ENCODE peak calls at places on chromosomes 6 and 20, in five cellular contexts. One of them, this sample, is unnamed.

GRCh38 chr6:112058243-112058642 is 4.3 kb downstream of the CCN6 start:
- DNase-seq in fibroblast of mammary gland: no peak
- DNase-seq in lower lobe of right lung: no peak
- DNase-seq in fibroblast of pulmonary artery: no peak
- DNase-seq in Karpas-422: no peak
- DNase-seq in this sample: no peak

GRCh38 chr20:47941869-47942268 is 156.6 kb upstream of the SULF2 start:
- DNase-seq in fibroblast of mammary gland: no peak
- DNase-seq in lower lobe of right lung: no peak
- DNase-seq in fibroblast of pulmonary artery: no peak
- DNase-seq in Karpas-422: no peak
- DNase-seq in this sample: no peak

GRCh38 chr6:165231581-165232276 is 77.7 kb downstream of the C6orf118 start:
- DNase-seq in fibroblast of mammary gland: peak
- DNase-seq in lower lobe of right lung: no peak
- DNase-seq in fibroblast of pulmonary artery: peak
- DNase-seq in Karpas-422: peak
- DNase-seq in this sample: peak

GRCh38 chr20:46270977-46271744 is 37.1 kb downstream of the CDH22 start:
- DNase-seq in fibroblast of mammary gland: no peak
- DNase-seq in lower lobe of right lung: no peak
- DNase-seq in fibroblast of pulmonary artery: no peak
- DNase-seq in Karpas-422: no peak
- DNase-seq in this sample: no peak

GRCh38 chr6:135939216-135939610 is 87.7 kb downstream of the PDE7B start:
- DNase-seq in fibroblast of mammary gland: peak
- DNase-seq in lower lobe of right lung: no peak
- DNase-seq in fibroblast of pulmonary artery: no peak
- DNase-seq in Karpas-422: no peak
- DNase-seq in this sample: no peak

GRCh38 chr20:63059684-63060056 is 52.9 kb upstream of the BHLHE23 start:
- DNase-seq in fibroblast of mammary gland: no peak
- DNase-seq in lower lobe of right lung: peak
- DNase-seq in fibroblast of pulmonary artery: no peak
- DNase-seq in Karpas-422: no peak
- DNase-seq in this sample: no peak

GRCh38 chr6:78954740-78955139 is 87.4 kb downstream of the IRAK1BP1 start:
- DNase-seq in fibroblast of mammary gland: no peak
- DNase-seq in lower lobe of right lung: no peak
- DNase-seq in fibroblast of pulmonary artery: no peak
- DNase-seq in Karpas-422: no peak
- DNase-seq in this sample: no peak

GRCh38 chr6:4460595-4461475 is 315.4 kb upstream of the CDYL start:
- DNase-seq in fibroblast of mammary gland: peak
- DNase-seq in lower lobe of right lung: no peak
- DNase-seq in fibroblast of pulmonary artery: peak
- DNase-seq in Karpas-422: no peak
- DNase-seq in this sample: no peak

GRCh38 chr6:166957087-166957804 is 896 bp upstream of the RNASET2 start:
- DNase-seq in fibroblast of mammary gland: no peak
- DNase-seq in lower lobe of right lung: peak
- DNase-seq in fibroblast of pulmonary artery: no peak
- DNase-seq in Karpas-422: peak
- DNase-seq in this sample: no peak

GRCh38 chr6:46015119-46015968 is at the start of gene CLIC5:
- DNase-seq in fibroblast of mammary gland: no peak
- DNase-seq in lower lobe of right lung: peak
- DNase-seq in fibroblast of pulmonary artery: no peak
- DNase-seq in Karpas-422: no peak
- DNase-seq in this sample: peak

GRCh38 chr6:155186052-155186658 is 77.7 kb upstream of the CLDN20 start:
- DNase-seq in fibroblast of mammary gland: peak
- DNase-seq in lower lobe of right lung: no peak
- DNase-seq in fibroblast of pulmonary artery: no peak
- DNase-seq in Karpas-422: no peak
- DNase-seq in this sample: no peak

GRCh38 chr6:10396775-10397174 is 18.1 kb downstream of the TFAP2A start:
- DNase-seq in fibroblast of mammary gland: no peak
- DNase-seq in lower lobe of right lung: no peak
- DNase-seq in fibroblast of pulmonary artery: no peak
- DNase-seq in Karpas-422: no peak
- DNase-seq in this sample: no peak

GRCh38 chr20:2520617-2521016 is 11.9 kb upstream of the ZNF343 start:
- DNase-seq in fibroblast of mammary gland: no peak
- DNase-seq in lower lobe of right lung: no peak
- DNase-seq in fibroblast of pulmonary artery: no peak
- DNase-seq in Karpas-422: no peak
- DNase-seq in this sample: no peak

GRCh38 chr20:2299301-2299700 is 3.5 kb downstream of the TGM3 start:
- DNase-seq in fibroblast of mammary gland: no peak
- DNase-seq in lower lobe of right lung: peak
- DNase-seq in fibroblast of pulmonary artery: no peak
- DNase-seq in Karpas-422: no peak
- DNase-seq in this sample: no peak

GRCh38 chr20:22583773-22584629 is at the start of gene FOXA2:
- DNase-seq in fibroblast of mammary gland: no peak
- DNase-seq in lower lobe of right lung: peak
- DNase-seq in fibroblast of pulmonary artery: no peak
- DNase-seq in Karpas-422: no peak
- DNase-seq in this sample: no peak

GRCh38 chr20:22584630-22584921 is 204 bp upstream of the FOXA2 start:
- DNase-seq in fibroblast of mammary gland: no peak
- DNase-seq in lower lobe of right lung: peak
- DNase-seq in fibroblast of pulmonary artery: no peak
- DNase-seq in Karpas-422: no peak
- DNase-seq in this sample: no peak

GRCh38 chr20:22584922-22585785 is 782 bp upstream of the FOXA2 start:
- DNase-seq in fibroblast of mammary gland: no peak
- DNase-seq in lower lobe of right lung: peak
- DNase-seq in fibroblast of pulmonary artery: no peak
- DNase-seq in Karpas-422: no peak
- DNase-seq in this sample: no peak

GRCh38 chr20:22586645-22587310 is 2.4 kb upstream of the FOXA2 start:
- DNase-seq in fibroblast of mammary gland: no peak
- DNase-seq in lower lobe of right lung: peak
- DNase-seq in fibroblast of pulmonary artery: no peak
- DNase-seq in Karpas-422: peak
- DNase-seq in this sample: no peak

DNA sequence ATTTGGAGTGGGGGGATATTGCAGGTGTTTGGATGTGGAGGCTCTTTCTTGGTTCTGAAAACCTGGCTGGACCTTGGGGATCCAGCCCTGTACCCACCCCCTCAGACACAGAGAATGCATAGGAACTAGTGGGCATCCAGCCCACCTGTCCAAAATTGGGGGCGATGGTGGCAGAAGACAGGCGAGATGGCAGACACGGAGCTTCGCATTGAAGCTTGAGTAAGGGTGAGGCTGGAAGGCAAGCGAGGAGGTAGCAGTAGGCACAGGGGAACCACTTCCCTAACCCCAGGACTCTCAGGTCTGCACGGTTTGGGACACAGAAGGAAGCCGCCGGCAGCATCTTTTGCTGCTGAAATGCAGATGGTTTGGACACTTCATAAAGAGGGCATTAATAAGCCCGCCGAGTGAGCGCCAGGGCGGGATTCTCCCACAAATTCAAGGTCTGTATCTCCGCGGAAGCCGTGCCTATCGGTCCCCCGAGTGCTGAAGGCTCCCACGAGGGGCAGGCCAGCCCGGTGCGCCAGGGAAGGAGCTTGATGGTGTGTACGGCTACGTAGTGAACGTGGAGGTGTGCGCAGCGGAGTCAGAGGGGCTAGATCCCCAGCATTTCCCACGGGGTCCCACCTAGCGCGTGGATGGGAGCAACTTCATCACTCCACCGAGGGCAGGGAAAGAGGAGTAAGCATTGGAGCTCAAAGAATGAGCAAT is 1.6 kb upstream of the FOXA2 start:
- DNase-seq in fibroblast of mammary gland: no peak
- DNase-seq in lower lobe of right lung: no peak
- DNase-seq in fibroblast of pulmonary artery: no peak
- DNase-seq in Karpas-422: no peak
- DNase-seq in this sample: no peak
- H3K4me3 ChIP-seq in fibroblast of mammary gland: no peak
- H3K4me3 ChIP-seq in lower lobe of right lung: no peak
- H3K4me3 ChIP-seq in fibroblast of pulmonary artery: no peak
- H3K4me3 ChIP-seq in Karpas-422: no peak
- H3K4me3 ChIP-seq in this sample: no peak

GRCh38 chr6:29724937-29725869 is 2.0 kb downstream of the HLA-F start:
- DNase-seq in fibroblast of mammary gland: no peak
- DNase-seq in lower lobe of right lung: no peak
- DNase-seq in fibroblast of pulmonary artery: no peak
- DNase-seq in Karpas-422: no peak
- DNase-seq in this sample: no peak

GRCh38 chr6:29723666-29724588 is 693 bp downstream of the HLA-F start:
- DNase-seq in fibroblast of mammary gland: no peak
- DNase-seq in lower lobe of right lung: peak
- DNase-seq in fibroblast of pulmonary artery: no peak
- DNase-seq in Karpas-422: no peak
- DNase-seq in this sample: peak

GRCh38 chr6:29726795-29727194 is 3.6 kb downstream of the HLA-F start:
- DNase-seq in fibroblast of mammary gland: no peak
- DNase-seq in lower lobe of right lung: no peak
- DNase-seq in fibroblast of pulmonary artery: no peak
- DNase-seq in Karpas-422: no peak
- DNase-seq in this sample: no peak

GRCh38 chr6:29727637-29728036 is 4.4 kb downstream of the HLA-F start:
- DNase-seq in fibroblast of mammary gland: no peak
- DNase-seq in lower lobe of right lung: no peak
- DNase-seq in fibroblast of pulmonary artery: no peak
- DNase-seq in Karpas-422: no peak
- DNase-seq in this sample: no peak

GRCh38 chr6:29725981-29726380 is 2.7 kb downstream of the HLA-F start:
- DNase-seq in fibroblast of mammary gland: no peak
- DNase-seq in lower lobe of right lung: no peak
- DNase-seq in fibroblast of pulmonary artery: no peak
- DNase-seq in Karpas-422: no peak
- DNase-seq in this sample: no peak
- H3K4me3 ChIP-seq in fibroblast of mammary gland: no peak
- H3K4me3 ChIP-seq in lower lobe of right lung: peak
- H3K4me3 ChIP-seq in fibroblast of pulmonary artery: no peak
- H3K4me3 ChIP-seq in Karpas-422: no peak
- H3K4me3 ChIP-seq in this sample: no peak

GRCh38 chr20:20364747-20365558 is 3.0 kb upstream of the INSM1 start:
- DNase-seq in fibroblast of mammary gland: no peak
- DNase-seq in lower lobe of right lung: no peak
- DNase-seq in fibroblast of pulmonary artery: no peak
- DNase-seq in Karpas-422: no peak
- DNase-seq in this sample: peak

GRCh38 chr20:20365593-20365992 is 2.3 kb upstream of the INSM1 start:
- DNase-seq in fibroblast of mammary gland: no peak
- DNase-seq in lower lobe of right lung: no peak
- DNase-seq in fibroblast of pulmonary artery: no peak
- DNase-seq in Karpas-422: no peak
- DNase-seq in this sample: peak

GRCh38 chr20:20362774-20363435 is 5.0 kb upstream of the INSM1 start:
- DNase-seq in fibroblast of mammary gland: no peak
- DNase-seq in lower lobe of right lung: no peak
- DNase-seq in fibroblast of pulmonary artery: no peak
- DNase-seq in Karpas-422: no peak
- DNase-seq in this sample: no peak

GRCh38 chr20:20364016-20364746 is 3.7 kb upstream of the INSM1 start:
- DNase-seq in fibroblast of mammary gland: no peak
- DNase-seq in lower lobe of right lung: no peak
- DNase-seq in fibroblast of pulmonary artery: no peak
- DNase-seq in Karpas-422: no peak
- DNase-seq in this sample: peak

GRCh38 chr20:20363449-20364015 is 4.4 kb upstream of the INSM1 start:
- DNase-seq in fibroblast of mammary gland: no peak
- DNase-seq in lower lobe of right lung: no peak
- DNase-seq in fibroblast of pulmonary artery: no peak
- DNase-seq in Karpas-422: no peak
- DNase-seq in this sample: peak
- H3K4me3 ChIP-seq in fibroblast of mammary gland: no peak
- H3K4me3 ChIP-seq in lower lobe of right lung: no peak
- H3K4me3 ChIP-seq in fibroblast of pulmonary artery: no peak
- H3K4me3 ChIP-seq in Karpas-422: no peak
- H3K4me3 ChIP-seq in this sample: no peak

DNA sequence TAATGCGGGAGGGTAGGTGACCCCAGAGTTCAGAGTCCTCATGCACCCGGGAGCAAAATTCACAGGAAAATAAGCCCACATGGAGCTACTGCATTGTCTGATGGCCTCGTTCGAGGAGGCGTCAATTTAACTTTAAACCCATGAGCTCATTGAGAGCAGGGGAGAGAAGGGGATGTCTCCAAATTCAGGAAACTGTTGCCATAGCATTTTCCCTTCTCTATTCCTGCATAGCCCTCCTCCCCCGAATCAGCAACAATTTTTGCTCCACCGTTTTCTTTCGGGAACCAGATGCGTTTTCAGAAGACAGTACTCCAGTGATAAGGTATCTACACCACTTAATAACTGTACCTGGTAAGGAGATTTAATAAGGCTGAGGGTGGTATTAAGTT is 324 bp upstream of the LAMP5 start:
- DNase-seq in fibroblast of mammary gland: no peak
- DNase-seq in lower lobe of right lung: no peak
- DNase-seq in fibroblast of pulmonary artery: no peak
- DNase-seq in Karpas-422: no peak
- DNase-seq in this sample: no peak
- H3K4me3 ChIP-seq in fibroblast of mammary gland: no peak
- H3K4me3 ChIP-seq in lower lobe of right lung: no peak
- H3K4me3 ChIP-seq in fibroblast of pulmonary artery: no peak
- H3K4me3 ChIP-seq in Karpas-422: no peak
- H3K4me3 ChIP-seq in this sample: no peak

GRCh38 chr20:50746138-50746940 is 15.0 kb downstream of the PARD6B start:
- DNase-seq in fibroblast of mammary gland: peak
- DNase-seq in lower lobe of right lung: no peak
- DNase-seq in fibroblast of pulmonary artery: peak
- DNase-seq in Karpas-422: no peak
- DNase-seq in this sample: no peak

GRCh38 chr20:50747275-50747674 is 15.9 kb downstream of the PARD6B start:
- DNase-seq in fibroblast of mammary gland: no peak
- DNase-seq in lower lobe of right lung: no peak
- DNase-seq in fibroblast of pulmonary artery: no peak
- DNase-seq in Karpas-422: no peak
- DNase-seq in this sample: no peak

GRCh38 chr20:50743087-50743486 is 11.7 kb downstream of the PARD6B start:
- DNase-seq in fibroblast of mammary gland: no peak
- DNase-seq in lower lobe of right lung: no peak
- DNase-seq in fibroblast of pulmonary artery: no peak
- DNase-seq in Karpas-422: no peak
- DNase-seq in this sample: peak

GRCh38 chr20:50745634-50746137 is 14.3 kb downstream of the PARD6B start:
- DNase-seq in fibroblast of mammary gland: no peak
- DNase-seq in lower lobe of right lung: no peak
- DNase-seq in fibroblast of pulmonary artery: no peak
- DNase-seq in Karpas-422: no peak
- DNase-seq in this sample: no peak

GRCh38 chr20:50744143-50744792 is 12.9 kb downstream of the PARD6B start:
- DNase-seq in fibroblast of mammary gland: peak
- DNase-seq in lower lobe of right lung: no peak
- DNase-seq in fibroblast of pulmonary artery: peak
- DNase-seq in Karpas-422: no peak
- DNase-seq in this sample: peak
- H3K4me3 ChIP-seq in fibroblast of mammary gland: no peak
- H3K4me3 ChIP-seq in lower lobe of right lung: no peak
- H3K4me3 ChIP-seq in fibroblast of pulmonary artery: no peak
- H3K4me3 ChIP-seq in Karpas-422: no peak
- H3K4me3 ChIP-seq in this sample: no peak

GRCh38 chr6:2263896-2264295 is 18.5 kb upstream of the GMDS start:
- DNase-seq in fibroblast of mammary gland: no peak
- DNase-seq in lower lobe of right lung: no peak
- DNase-seq in fibroblast of pulmonary artery: no peak
- DNase-seq in Karpas-422: no peak
- DNase-seq in this sample: no peak
- H3K4me3 ChIP-seq in fibroblast of mammary gland: no peak
- H3K4me3 ChIP-seq in lower lobe of right lung: no peak
- H3K4me3 ChIP-seq in fibroblast of pulmonary artery: no peak
- H3K4me3 ChIP-seq in Karpas-422: no peak
- H3K4me3 ChIP-seq in this sample: no peak